ENCODE peak calls at places on chromosome 20, in ten cellular contexts. One of them, this sample, is unnamed.

GRCh38 chr20:15756401-15756800 is 816.8 kb downstream of the KIF16B start:
- DNase-seq in HEK293T: no peak
- DNase-seq in A172: no peak
- DNase-seq in MG63: no peak
- DNase-seq in iris pigment epithelial cell: no peak
- DNase-seq in EL: no peak
- DNase-seq in body of pancreas: no peak
- DNase-seq in nephron progenitor cell: no peak
- DNase-seq in GM12865: no peak
- DNase-seq in stimulated activated naive B cell treated with anti-CD40 and anti-IgM and Interleukin-4, amounts not matched to agents 10 μg/mL and 1 μg/mL and 100 μg/mL, for 72 hours: no peak
- DNase-seq in this sample: no peak

GRCh38 chr20:37365760-37366638 is 20.1 kb downstream of the SRC start:
- DNase-seq in stimulated activated naive B cell treated with anti-CD40 and anti-IgM and Interleukin-4, amounts not matched to agents 10 μg/mL and 1 μg/mL and 100 μg/mL, for 72 hours: no peak
- DNase-seq in EL: no peak
- DNase-seq in nephron progenitor cell: no peak
- DNase-seq in A172: no peak
- DNase-seq in MG63: no peak
- DNase-seq in GM12865: peak
- DNase-seq in body of pancreas: no peak
- DNase-seq in iris pigment epithelial cell: no peak
- DNase-seq in HEK293T: no peak
- DNase-seq in this sample: no peak

GRCh38 chr20:2610941-2611720 is 41.3 kb upstream of the NOP56 start:
- DNase-seq in HEK293T: no peak
- DNase-seq in GM12865: no peak
- DNase-seq in A172: no peak
- DNase-seq in nephron progenitor cell: no peak
- DNase-seq in iris pigment epithelial cell: no peak
- DNase-seq in body of pancreas: no peak
- DNase-seq in stimulated activated naive B cell treated with anti-CD40 and anti-IgM and Interleukin-4, amounts not matched to agents 10 μg/mL and 1 μg/mL and 100 μg/mL, for 72 hours: no peak
- DNase-seq in MG63: no peak
- DNase-seq in EL: no peak
- DNase-seq in this sample: no peak

GRCh38 chr20:50256577-50256976 is 65.9 kb downstream of the CEBPB start:
- DNase-seq in EL: no peak
- DNase-seq in GM12865: no peak
- DNase-seq in nephron progenitor cell: no peak
- DNase-seq in MG63: no peak
- DNase-seq in body of pancreas: no peak
- DNase-seq in A172: no peak
- DNase-seq in stimulated activated naive B cell treated with anti-CD40 and anti-IgM and Interleukin-4, amounts not matched to agents 10 μg/mL and 1 μg/mL and 100 μg/mL, for 72 hours: no peak
- DNase-seq in iris pigment epithelial cell: no peak
- DNase-seq in HEK293T: no peak
- DNase-seq in this sample: no peak

GRCh38 chr20:8855315-8855714 is 213.6 kb upstream of the PLCB4 start:
- DNase-seq in iris pigment epithelial cell: peak
- DNase-seq in nephron progenitor cell: no peak
- DNase-seq in GM12865: no peak
- DNase-seq in HEK293T: no peak
- DNase-seq in MG63: peak
- DNase-seq in stimulated activated naive B cell treated with anti-CD40 and anti-IgM and Interleukin-4, amounts not matched to agents 10 μg/mL and 1 μg/mL and 100 μg/mL, for 72 hours: no peak
- DNase-seq in body of pancreas: no peak
- DNase-seq in A172: peak
- DNase-seq in EL: peak
- DNase-seq in this sample: no peak

GRCh38 chr20:22905667-22906066 is 129.4 kb upstream of the SSTR4 start:
- DNase-seq in HEK293T: no peak
- DNase-seq in EL: no peak
- DNase-seq in iris pigment epithelial cell: no peak
- DNase-seq in body of pancreas: no peak
- DNase-seq in GM12865: peak
- DNase-seq in MG63: peak
- DNase-seq in A172: no peak
- DNase-seq in stimulated activated naive B cell treated with anti-CD40 and anti-IgM and Interleukin-4, amounts not matched to agents 10 μg/mL and 1 μg/mL and 100 μg/mL, for 72 hours: peak
- DNase-seq in nephron progenitor cell: no peak
- DNase-seq in this sample: peak

GRCh38 chr20:57008217-57008616 is 258.2 kb downstream of the BMP7 start:
- DNase-seq in EL: peak
- DNase-seq in iris pigment epithelial cell: no peak
- DNase-seq in HEK293T: no peak
- DNase-seq in MG63: no peak
- DNase-seq in A172: peak
- DNase-seq in GM12865: no peak
- DNase-seq in body of pancreas: no peak
- DNase-seq in stimulated activated naive B cell treated with anti-CD40 and anti-IgM and Interleukin-4, amounts not matched to agents 10 μg/mL and 1 μg/mL and 100 μg/mL, for 72 hours: no peak
- DNase-seq in nephron progenitor cell: no peak
- DNase-seq in this sample: no peak

GRCh38 chr20:38180781-38181180 is 15.7 kb upstream of the TGM2 start:
- DNase-seq in nephron progenitor cell: no peak
- DNase-seq in A172: peak
- DNase-seq in EL: peak
- DNase-seq in stimulated activated naive B cell treated with anti-CD40 and anti-IgM and Interleukin-4, amounts not matched to agents 10 μg/mL and 1 μg/mL and 100 μg/mL, for 72 hours: no peak
- DNase-seq in MG63: peak
- DNase-seq in GM12865: no peak
- DNase-seq in HEK293T: no peak
- DNase-seq in body of pancreas: no peak
- DNase-seq in iris pigment epithelial cell: no peak
- DNase-seq in this sample: no peak

GRCh38 chr20:56736285-56736857 is 107.3 kb downstream of the TFAP2C start:
- DNase-seq in nephron progenitor cell: no peak
- DNase-seq in HEK293T: no peak
- DNase-seq in A172: no peak
- DNase-seq in GM12865: no peak
- DNase-seq in stimulated activated naive B cell treated with anti-CD40 and anti-IgM and Interleukin-4, amounts not matched to agents 10 μg/mL and 1 μg/mL and 100 μg/mL, for 72 hours: no peak
- DNase-seq in MG63: no peak
- DNase-seq in iris pigment epithelial cell: no peak
- DNase-seq in body of pancreas: no peak
- DNase-seq in EL: no peak
- DNase-seq in this sample: no peak

GRCh38 chr20:8744228-8744844 is 324.6 kb upstream of the PLCB4 start:
- DNase-seq in body of pancreas: no peak
- DNase-seq in MG63: no peak
- DNase-seq in EL: no peak
- DNase-seq in GM12865: no peak
- DNase-seq in A172: no peak
- DNase-seq in HEK293T: no peak
- DNase-seq in nephron progenitor cell: no peak
- DNase-seq in stimulated activated naive B cell treated with anti-CD40 and anti-IgM and Interleukin-4, amounts not matched to agents 10 μg/mL and 1 μg/mL and 100 μg/mL, for 72 hours: no peak
- DNase-seq in iris pigment epithelial cell: peak
- DNase-seq in this sample: no peak

GRCh38 chr20:8215516-8215915 is 83.5 kb downstream of the PLCB1 start:
- DNase-seq in stimulated activated naive B cell treated with anti-CD40 and anti-IgM and Interleukin-4, amounts not matched to agents 10 μg/mL and 1 μg/mL and 100 μg/mL, for 72 hours: no peak
- DNase-seq in MG63: no peak
- DNase-seq in EL: no peak
- DNase-seq in HEK293T: no peak
- DNase-seq in A172: no peak
- DNase-seq in body of pancreas: no peak
- DNase-seq in GM12865: no peak
- DNase-seq in iris pigment epithelial cell: peak
- DNase-seq in nephron progenitor cell: no peak
- DNase-seq in this sample: no peak